ENCODE peak calls at places on chromosomes 4 and X, in ten cellular contexts. E, Y, A, W, D, Z, V, M, Q and T are unnamed samples. For H3K36me3, the result is how much of the 10 kb centered on the place peaks cover.

GRCh38 chr4:20995591-20995990 is 295.3 kb downstream of the PACRGL start:
- DNase-seq in E (no peak), Y (no peak), A (no peak), W (no peak), D (no peak), Z (no peak), V (no peak), M (no peak), Q (no peak), T (no peak)

GRCh38 chrX:143500751-143501150 is 16.5 kb downstream of the SPANXN3 start:
- DNase-seq in E (no peak), Y (no peak), A (no peak), W (no peak), D (no peak), Z (no peak), V (no peak), M (no peak), Q (no peak), T (no peak)

GRCh38 chr4:92636038-92636825 is 332.5 kb downstream of the GRID2 start:
- DNase-seq in E (no peak), Y (no peak), A (no peak), W (no peak), D (no peak), Z (no peak), V (no peak), M (no peak), Q (no peak), T (no peak)

GRCh38 chrX:120797201-120797938 is 78.3 kb downstream of the CT47B1 start:
- DNase-seq in E (no peak), Y (no peak), A (peak), W (no peak), D (no peak), Z (no peak), V (no peak), M (no peak), Q (no peak), T (no peak)

GRCh38 chrX:123738378-123738955 is 5.6 kb upstream of the THOC2 start:
- DNase-seq in E (no peak), Y (no peak), A (no peak), W (no peak), D (no peak), Z (no peak), V (no peak), M (no peak), Q (no peak), T (peak)

GRCh38 chrX:153925739-153926593 is at the start of gene ARHGAP4:
- DNase-seq in E (no peak), Y (no peak), A (no peak), W (no peak), D (no peak), Z (no peak), V (no peak), M (no peak), Q (no peak), T (no peak)

GRCh38 chr4:8001564-8002355 is 62.1 kb upstream of the AFAP1 start:
- DNase-seq in E (no peak), Y (no peak), A (no peak), W (no peak), D (no peak), Z (no peak), V (no peak), M (no peak), Q (no peak), T (no peak)

GRCh38 chrX:49176421-49177326 is 5.0 kb downstream of the PLP2 start:
- DNase-seq in E (no peak), Y (no peak), A (peak), W (peak), D (no peak), Z (no peak), V (no peak), M (peak), Q (no peak), T (peak)

GRCh38 chr4:12734586-12734985 is 749.6 kb downstream of the RAB28 start:
- DNase-seq in E (no peak), Y (no peak), A (no peak), W (no peak), D (no peak), Z (no peak), V (no peak), M (no peak), Q (no peak), T (no peak)

GRCh38 chr4:45629717-45630116 is 494.1 kb downstream of the GABRG1 start:
- DNase-seq in E (no peak), Y (no peak), A (no peak), W (no peak), D (no peak), Z (no peak), V (no peak), M (no peak), Q (no peak), T (no peak)

GRCh38 chrX:57286507-57287251 is at the start of gene FAAH2:
- DNase-seq in E (peak), Y (peak), A (peak), W (no peak), D (no peak), Z (no peak), V (no peak), M (peak), Q (no peak), T (no peak)

GRCh38 chrX:116413273-116413672 is 23.1 kb upstream of the SLC6A14 start:
- DNase-seq in E (no peak), Y (no peak), A (no peak), W (no peak), D (no peak), Z (no peak), V (no peak), M (no peak), Q (no peak), T (no peak)

GRCh38 chrX:111869639-111870034 is 6.3 kb upstream of the TRPC5OS start:
- DNase-seq in E (peak), Y (peak), A (peak), W (no peak), D (no peak), Z (no peak), V (peak), M (peak), Q (peak), T (peak)

GRCh38 chrX:136147320-136147901 is at the start of gene FHL1:
- DNase-seq in E (peak), Y (peak), A (peak), W (peak), D (no peak), Z (no peak), V (peak), M (peak), Q (peak), T (peak)

GRCh38 chr4:56613101-56613862 is 67.8 kb downstream of the HOPX start:
- DNase-seq in E (no peak), Y (peak), A (no peak), W (no peak), D (no peak), Z (no peak), V (peak), M (no peak), Q (no peak), T (peak)

GRCh38 chr4:92012899-92013867 is 290.6 kb upstream of the GRID2 start:
- DNase-seq in E (peak), Y (peak), A (peak), W (no peak), D (no peak), Z (no peak), V (no peak), M (peak), Q (no peak), T (no peak)

GRCh38 chrX:136627381-136627780 is 20.6 kb upstream of the CD40LG start:
- DNase-seq in E (no peak), Y (no peak), A (no peak), W (no peak), D (no peak), Z (no peak), V (no peak), M (no peak), Q (no peak), T (no peak)

GRCh38 chr4:147550626-147551250 is 66.5 kb upstream of the TMEM184C start:
- DNase-seq in E (no peak), Y (no peak), A (no peak), W (no peak), D (peak), Z (peak), V (peak), M (no peak), Q (no peak), T (no peak)

GRCh38 chr4:184400891-184401290 is 73.5 kb downstream of the IRF2 start:
- DNase-seq in E (no peak), Y (no peak), A (no peak), W (no peak), D (no peak), Z (no peak), V (no peak), M (no peak), Q (no peak), T (no peak)
- H3K36me3 ChIP-seq in E (under half), Y (under half), A (under half), W (under half), D (half or more), Z (under half), V (under half), M (under half), Q (under half), T (under half)

GRCh38 chr4:108115168-108115526 is 53.6 kb downstream of the LEF1 start:
- DNase-seq in E (no peak), Y (no peak), A (no peak), W (no peak), D (no peak), Z (no peak), V (no peak), M (no peak), Q (no peak), T (no peak)
- H3K36me3 ChIP-seq in E (under half), Y (under half), A (under half), W (under half), D (under half), Z (under half), V (under half), M (under half), Q (under half), T (under half)

GRCh38 chrX:45843518-45843917 is 642.8 kb upstream of the DIPK2B start:
- DNase-seq in E (no peak), Y (no peak), A (peak), W (no peak), D (no peak), Z (no peak), V (no peak), M (no peak), Q (no peak), T (no peak)

GRCh38 chrX:45842916-45843315 is 642.2 kb upstream of the DIPK2B start:
- DNase-seq in E (no peak), Y (no peak), A (no peak), W (no peak), D (no peak), Z (no peak), V (no peak), M (no peak), Q (no peak), T (no peak)

GRCh38 chrX:45842207-45842900 is 641.7 kb upstream of the DIPK2B start:
- DNase-seq in E (no peak), Y (no peak), A (no peak), W (no peak), D (no peak), Z (no peak), V (no peak), M (no peak), Q (no peak), T (no peak)

GRCh38 chrX:45846328-45846727 is 645.7 kb upstream of the DIPK2B start:
- DNase-seq in E (no peak), Y (no peak), A (no peak), W (no peak), D (no peak), Z (no peak), V (no peak), M (no peak), Q (no peak), T (no peak)

GRCh38 chrX:45845142-45845541 is 644.5 kb upstream of the DIPK2B start:
- DNase-seq in E (no peak), Y (no peak), A (no peak), W (no peak), D (no peak), Z (no peak), V (no peak), M (no peak), Q (no peak), T (no peak)
- H3K36me3 ChIP-seq in E (under half), Y (under half), A (under half), W (under half), D (under half), Z (under half), V (under half), M (under half), Q (under half), T (half or more)

GRCh38 chr4:48570646-48571220 is 80.7 kb downstream of the ZAR1 start:
- DNase-seq in E (no peak), Y (no peak), A (no peak), W (no peak), D (no peak), Z (peak), V (peak), M (no peak), Q (no peak), T (no peak)

GRCh38 chr4:48575964-48576363 is 85.9 kb downstream of the ZAR1 start:
- DNase-seq in E (no peak), Y (no peak), A (no peak), W (no peak), D (no peak), Z (no peak), V (peak), M (no peak), Q (no peak), T (no peak)

GRCh38 chr4:48565362-48566083 is 75.5 kb downstream of the ZAR1 start:
- DNase-seq in E (no peak), Y (no peak), A (no peak), W (no peak), D (no peak), Z (no peak), V (no peak), M (no peak), Q (no peak), T (no peak)

GRCh38 chr4:48571471-48571870 is 81.4 kb downstream of the ZAR1 start:
- DNase-seq in E (no peak), Y (no peak), A (no peak), W (no peak), D (no peak), Z (no peak), V (no peak), M (no peak), Q (no peak), T (no peak)
- H3K36me3 ChIP-seq in E (under half), Y (under half), A (under half), W (under half), D (half or more), Z (under half), V (under half), M (under half), Q (under half), T (under half)

DNA sequence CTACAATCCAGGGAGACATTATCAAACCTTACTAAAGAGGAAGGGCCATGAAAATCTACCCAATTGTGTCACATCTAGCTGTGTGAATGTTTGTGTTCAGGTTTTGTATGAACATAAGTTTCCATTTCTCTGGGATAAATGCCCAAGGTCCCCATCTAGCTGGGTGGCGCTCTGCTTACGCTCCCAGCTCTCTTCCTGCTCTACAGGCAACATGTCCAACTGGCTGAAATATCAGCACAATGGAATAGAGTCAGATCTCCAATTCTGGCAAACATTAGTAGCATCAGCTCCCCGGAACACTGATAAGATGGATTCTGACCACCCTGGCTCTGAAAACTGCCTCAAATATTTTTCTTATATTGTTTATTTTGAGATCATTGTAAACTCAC is 74.9 kb downstream of the IRF2 start:
- DNase-seq in E (no peak), Y (no peak), A (no peak), W (no peak), D (no peak), Z (no peak), V (no peak), M (no peak), Q (no peak), T (no peak)
- H3K36me3 ChIP-seq in E (under half), Y (under half), A (under half), W (under half), D (under half), Z (under half), V (under half), M (under half), Q (under half), T (under half)

DNA sequence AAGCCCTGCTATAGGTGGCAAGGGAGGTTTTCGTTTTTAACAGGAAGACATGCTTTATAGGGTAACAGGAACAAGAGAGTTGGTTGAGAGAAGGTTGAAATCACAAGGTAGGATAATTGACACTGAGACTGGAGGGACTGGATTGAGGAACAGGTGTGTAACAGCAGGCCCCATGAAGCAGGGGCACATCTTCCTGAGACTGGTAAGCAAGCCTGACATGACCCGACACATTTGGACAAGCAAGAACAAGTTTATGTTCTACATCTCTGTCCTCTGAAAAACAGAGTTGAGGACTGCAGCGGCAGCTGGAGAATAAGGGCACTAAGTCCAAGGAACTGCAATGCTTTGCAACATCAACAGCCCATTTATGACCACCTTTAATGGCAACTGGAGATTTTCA is 5.2 kb downstream of the RPS4X start:
- DNase-seq in E (no peak), Y (no peak), A (no peak), W (no peak), D (no peak), Z (no peak), V (no peak), M (no peak), Q (no peak), T (no peak)
- H3K36me3 ChIP-seq in E (under half), Y (under half), A (under half), W (under half), D (half or more), Z (under half), V (half or more), M (under half), Q (under half), T (half or more)

DNA sequence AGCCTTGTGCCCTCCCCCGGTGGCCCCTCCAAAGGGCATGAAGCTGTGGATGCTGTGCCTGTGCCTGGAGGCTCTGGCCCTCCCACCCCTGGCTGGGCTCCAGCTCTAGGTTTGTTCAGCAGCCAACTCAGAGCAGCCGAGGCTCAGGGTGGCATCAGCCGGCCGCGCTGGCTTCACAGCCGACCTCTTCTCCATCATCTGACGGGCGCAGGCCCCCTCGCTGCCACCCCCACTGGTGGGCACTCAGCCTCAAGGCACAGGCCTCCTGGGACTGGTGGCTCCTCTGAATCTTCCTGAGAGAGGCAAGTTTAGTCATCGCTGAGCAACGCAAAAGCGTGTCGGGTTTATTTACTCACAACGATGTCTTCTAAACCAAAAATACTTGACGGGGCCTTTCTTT is 46.0 kb downstream of the PCGF3 start:
- DNase-seq in E (no peak), Y (no peak), A (no peak), W (no peak), D (no peak), Z (no peak), V (no peak), M (no peak), Q (no peak), T (no peak)
- H3K36me3 ChIP-seq in E (under half), Y (under half), A (under half), W (under half), D (half or more), Z (under half), V (half or more), M (under half), Q (under half), T (under half)

DNA sequence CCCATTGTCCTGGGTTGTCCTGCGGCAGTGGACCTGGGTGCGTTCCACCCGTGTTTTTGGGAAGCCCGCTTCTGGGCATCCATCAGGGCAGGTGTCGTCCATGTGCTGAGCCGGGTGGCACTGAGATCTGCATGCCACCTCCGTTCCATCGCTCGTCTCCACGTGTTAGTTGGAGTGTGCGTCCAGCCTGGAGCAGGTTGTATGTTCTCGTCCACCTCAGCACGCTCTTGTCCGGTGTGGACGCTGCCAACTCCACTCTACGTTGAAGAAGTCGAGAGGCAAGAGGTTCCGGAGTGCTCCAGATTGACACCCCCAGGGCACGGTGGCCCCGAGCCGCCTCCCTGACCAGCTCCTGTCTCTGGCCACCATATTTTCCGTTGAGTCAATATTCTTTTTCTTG is 33.9 kb downstream of the PCGF3 start:
- DNase-seq in E (no peak), Y (no peak), A (no peak), W (no peak), D (no peak), Z (no peak), V (no peak), M (no peak), Q (no peak), T (no peak)
- H3K36me3 ChIP-seq in E (under half), Y (under half), A (under half), W (under half), D (half or more), Z (under half), V (under half), M (under half), Q (under half), T (under half)